ENCODE peak calls at places on chromosomes 7 and 10, in eight cellular contexts. N is GM23248; K is stomach; I is AG09309; F is trophoblast cell; G is Jurkat, Clone E6-1; S is fibroblast of pulmonary artery; W is right lobe of liver. L is an unnamed sample.

GRCh38 chr7:110130669-110131068 is 960.3 kb upstream of the LRRN3 start:
- DNase-seq in N (no peak), K (no peak), I (no peak), F (no peak), G (no peak), S (no peak), W (no peak), L (no peak)

GRCh38 chr7:69676247-69676646 is 78.0 kb downstream of the AUTS2 start:
- DNase-seq in N (no peak), K (no peak), I (no peak), F (no peak), G (no peak), S (no peak), W (no peak), L (no peak)

GRCh38 chr7:19268737-19269136 is 123.5 kb upstream of the FERD3L start:
- DNase-seq in N (peak), K (no peak), I (peak), F (no peak), G (no peak), S (peak), W (no peak), L (no peak)

GRCh38 chr7:129950191-129950940 is 2.4 kb downstream of the UBE2H start:
- DNase-seq in N (peak), K (no peak), I (no peak), F (no peak), G (no peak), S (no peak), W (no peak), L (peak)

GRCh38 chr10:535953-536352 is 153.5 kb downstream of the DIP2C start:
- DNase-seq in N (no peak), K (no peak), I (no peak), F (no peak), G (no peak), S (no peak), W (no peak), L (no peak)

GRCh38 chr7:46485481-46486065 is 564.5 kb upstream of the IGFBP3 start:
- DNase-seq in N (peak), K (no peak), I (peak), F (peak), G (no peak), S (peak), W (no peak), L (no peak)

GRCh38 chr7:41010967-41011366 is 691.9 kb downstream of the INHBA start:
- DNase-seq in N (peak), K (no peak), I (no peak), F (no peak), G (no peak), S (peak), W (no peak), L (no peak)

GRCh38 chr7:149742075-149742701 is 31.2 kb downstream of the ZNF467 start:
- DNase-seq in N (peak), K (peak), I (no peak), F (peak), G (no peak), S (peak), W (peak), L (peak)

GRCh38 chr7:105257338-105257737 is 131.4 kb downstream of the SRPK2 start:
- DNase-seq in N (no peak), K (no peak), I (no peak), F (no peak), G (peak), S (no peak), W (no peak), L (no peak)

GRCh38 chr10:127117125-127117524 is 79.3 kb downstream of the INSYN2A start:
- DNase-seq in N (peak), K (peak), I (no peak), F (peak), G (peak), S (peak), W (peak), L (peak)

DNA sequence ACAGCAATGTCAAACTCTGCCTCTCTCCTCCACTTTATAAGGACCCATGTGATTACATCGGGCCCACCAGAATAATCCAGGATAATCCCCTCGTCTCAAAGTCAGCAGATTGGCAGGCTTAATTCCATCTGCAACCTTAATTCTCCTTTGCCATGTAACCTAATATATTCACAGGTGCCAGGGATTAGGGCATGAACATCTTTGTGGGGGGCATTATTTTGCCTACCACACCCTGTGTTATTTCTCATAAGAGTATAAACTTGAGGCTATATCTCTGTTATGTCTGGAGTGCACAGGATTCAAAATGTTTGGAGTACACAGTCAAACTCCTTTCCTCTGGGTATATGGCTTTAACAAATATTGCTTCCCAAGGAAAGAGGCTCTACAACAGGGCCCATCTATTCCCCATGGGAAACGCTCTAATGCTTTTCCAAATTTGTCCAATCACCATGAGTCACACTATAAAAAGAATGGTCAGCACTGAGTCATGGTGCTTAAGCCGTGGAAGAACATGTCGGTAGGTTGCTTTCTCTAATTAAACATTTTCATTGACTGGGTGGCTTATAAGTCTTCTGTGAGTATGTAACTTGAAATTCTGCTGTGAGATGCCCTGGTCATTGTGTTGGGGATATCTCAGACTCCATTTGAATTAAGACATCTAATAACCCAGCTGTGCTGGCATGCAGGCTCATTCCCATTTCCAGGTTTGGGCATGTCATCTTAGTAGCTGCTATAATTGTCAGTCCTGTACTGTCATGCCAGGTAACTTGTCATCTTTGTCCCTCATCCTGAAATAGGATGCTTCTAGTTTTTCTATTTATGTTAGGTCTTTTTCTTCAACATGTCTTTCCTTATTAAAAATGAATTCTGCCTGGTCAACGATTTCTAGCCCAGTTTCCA is 11.5 kb upstream of the AKR1B10 start:
- DNase-seq in N (peak), K (no peak), I (peak), F (peak), G (no peak), S (peak), W (no peak), L (no peak)
- H3K4me3 ChIP-seq in N (no peak), K (no peak), I (no peak), F (no peak), G (no peak), S (no peak), W (no peak), L (no peak)

DNA sequence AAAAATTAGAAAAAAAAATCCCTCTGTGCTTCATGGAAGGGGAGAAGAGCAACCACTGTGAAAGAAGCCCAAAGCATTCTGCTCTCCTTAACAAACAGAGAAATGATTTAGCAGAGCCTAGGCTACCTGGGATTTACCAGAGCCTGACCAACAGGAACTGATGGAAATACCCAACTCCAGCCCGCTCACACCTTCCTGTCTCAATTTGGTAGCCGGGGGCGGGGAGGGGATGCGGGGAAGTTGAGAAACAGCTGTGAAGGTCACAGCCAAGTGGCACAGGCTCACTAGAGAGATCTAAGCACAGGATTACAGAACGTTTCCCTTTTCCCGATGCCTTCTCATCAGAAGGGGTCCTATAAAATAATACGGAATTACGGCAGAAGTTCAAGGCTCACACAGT is 17.6 kb downstream of the RSU1 start:
- DNase-seq in N (no peak), K (no peak), I (no peak), F (peak), G (no peak), S (no peak), W (no peak), L (no peak)
- H3K4me3 ChIP-seq in N (no peak), K (no peak), I (no peak), F (no peak), G (no peak), S (no peak), W (no peak), L (no peak)

GRCh38 chr10:122699796-122700466 is at the start of gene C10orf120:
- DNase-seq in N (no peak), K (no peak), I (no peak), F (peak), G (no peak), S (no peak), W (no peak), L (no peak)
- H3K4me3 ChIP-seq in N (no peak), K (no peak), I (no peak), F (no peak), G (no peak), S (no peak), W (no peak), L (no peak)

GRCh38 chr10:104440221-104440620 is 86.6 kb downstream of the CFAP58 start:
- DNase-seq in N (no peak), K (no peak), I (no peak), F (no peak), G (no peak), S (no peak), W (no peak), L (no peak)
- H3K4me3 ChIP-seq in N (no peak), K (no peak), I (no peak), F (no peak), G (no peak), S (no peak), W (no peak), L (no peak)

GRCh38 chr10:11760861-11761260 is 18.7 kb downstream of the ECHDC3 start:
- DNase-seq in N (peak), K (no peak), I (no peak), F (no peak), G (no peak), S (no peak), W (no peak), L (no peak)

GRCh38 chr10:11760151-11760550 is 18.0 kb downstream of the ECHDC3 start:
- DNase-seq in N (no peak), K (no peak), I (no peak), F (no peak), G (no peak), S (no peak), W (no peak), L (no peak)

GRCh38 chr10:11758527-11759236 is 16.5 kb downstream of the ECHDC3 start:
- DNase-seq in N (no peak), K (no peak), I (no peak), F (no peak), G (no peak), S (no peak), W (no peak), L (no peak)

GRCh38 chr10:11757820-11758463 is 15.8 kb downstream of the ECHDC3 start:
- DNase-seq in N (peak), K (peak), I (no peak), F (peak), G (peak), S (peak), W (peak), L (peak)

GRCh38 chr10:11759347-11759746 is 17.2 kb downstream of the ECHDC3 start:
- DNase-seq in N (no peak), K (no peak), I (no peak), F (no peak), G (no peak), S (no peak), W (no peak), L (no peak)
- H3K4me3 ChIP-seq in N (no peak), K (no peak), I (no peak), F (no peak), G (no peak), S (no peak), W (no peak), L (no peak)

GRCh38 chr10:43105119-43105792 is 28.4 kb downstream of the RET start:
- DNase-seq in N (peak), K (peak), I (no peak), F (peak), G (peak), S (peak), W (peak), L (peak)

GRCh38 chr10:43106256-43107091 is 29.6 kb downstream of the RET start:
- DNase-seq in N (no peak), K (no peak), I (no peak), F (no peak), G (no peak), S (no peak), W (no peak), L (no peak)

GRCh38 chr10:43102063-43102828 is 25.4 kb downstream of the RET start:
- DNase-seq in N (no peak), K (no peak), I (no peak), F (no peak), G (no peak), S (no peak), W (no peak), L (no peak)

GRCh38 chr10:43108951-43109350 is 29.3 kb upstream of the CSGALNACT2 start:
- DNase-seq in N (no peak), K (no peak), I (no peak), F (peak), G (no peak), S (no peak), W (no peak), L (no peak)

GRCh38 chr10:43105793-43106158 is 28.9 kb downstream of the RET start:
- DNase-seq in N (no peak), K (no peak), I (no peak), F (no peak), G (no peak), S (no peak), W (no peak), L (no peak)
- H3K4me3 ChIP-seq in N (peak), K (peak), I (no peak), F (no peak), G (no peak), S (no peak), W (no peak), L (no peak)

L was measured in CD4-positive, CD25-positive, alpha-beta regulatory T cell.